ENCODE peak calls at places on chromosome 1, in nine cellular contexts. P is fibroblast of lung, H is BE2C, I is NB4, J is fibroblast of pulmonary artery, K is keratinocyte, Z is upper lobe of right lung, Y is sigmoid colon, U is HFF-Myc. Q is an unnamed sample.

GRCh38 chr1:93779540-93780121 is 98.0 kb upstream of the BCAR3 start:
- DNase-seq in P (peak; percentile 57), H (no peak), I (no peak), J (peak; percentile 95), K (peak; percentile 98), Z (no peak), Y (no peak), U (peak; percentile 67), Q (no peak)

GRCh38 chr1:26827663-26828062 is 1.2 kb downstream of the ZDHHC18 start:
- DNase-seq in P (no peak), H (no peak), I (no peak), J (no peak), K (no peak), Z (no peak), Y (no peak), U (no peak), Q (no peak)

GRCh38 chr1:238089615-238090014 is 198.9 kb upstream of the ZP4 start:
- DNase-seq in P (no peak), H (no peak), I (no peak), J (no peak), K (no peak), Z (no peak), Y (no peak), U (no peak), Q (no peak)

GRCh38 chr1:167821969-167822685 is 91.8 kb downstream of the ADCY10 start:
- DNase-seq in P (no peak), H (no peak), I (no peak), J (peak; percentile 35), K (no peak), Z (no peak), Y (no peak), U (no peak), Q (no peak)

GRCh38 chr1:157893681-157894080 is 52.1 kb upstream of the CD5L start:
- DNase-seq in P (no peak), H (no peak), I (no peak), J (no peak), K (no peak), Z (no peak), Y (no peak), U (no peak), Q (no peak)

GRCh38 chr1:174008979-174009378 is 13.2 kb downstream of the RC3H1 start:
- DNase-seq in P (no peak), H (no peak), I (peak; percentile 81), J (no peak), K (no peak), Z (no peak), Y (no peak), U (no peak), Q (no peak)

GRCh38 chr1:18907914-18908845 is 5.8 kb upstream of the ALDH4A1 start:
- DNase-seq in P (no peak), H (no peak), I (peak; percentile 86), J (no peak), K (no peak), Z (no peak), Y (no peak), U (no peak), Q (peak; percentile 86)

GRCh38 chr1:118483245-118484006 is 298.4 kb upstream of the SPAG17 start:
- DNase-seq in P (no peak), H (no peak), I (no peak), J (no peak), K (no peak), Z (no peak), Y (no peak), U (no peak), Q (no peak)

GRCh38 chr1:157758018-157758417 is 18.9 kb downstream of the FCRL2 start:
- DNase-seq in P (no peak), H (no peak), I (no peak), J (no peak), K (no peak), Z (no peak), Y (no peak), U (no peak), Q (no peak)

GRCh38 chr1:212794561-212795014 is 2.9 kb downstream of the TATDN3 start:
- DNase-seq in P (no peak), H (no peak), I (peak; percentile 88), J (peak; percentile 50), K (no peak), Z (no peak), Y (no peak), U (no peak), Q (no peak)

GRCh38 chr1:205246426-205247119 is 18.8 kb downstream of the TMCC2 start:
- DNase-seq in P (no peak), H (no peak), I (no peak), J (no peak), K (no peak), Z (peak; percentile 34), Y (peak; percentile 33), U (no peak), Q (no peak)

GRCh38 chr1:107590895-107591622 is 373.9 kb downstream of the VAV3 start:
- DNase-seq in P (no peak), H (no peak), I (peak; percentile 1), J (no peak), K (no peak), Z (no peak), Y (no peak), U (no peak), Q (no peak)

GRCh38 chr1:5379176-5379759 is 613.0 kb downstream of the NPHP4 start:
- DNase-seq in P (no peak), H (no peak), I (no peak), J (no peak), K (no peak), Z (no peak), Y (peak; percentile 33), U (no peak), Q (no peak)

GRCh38 chr1:5374176-5374575 is 618.0 kb downstream of the NPHP4 start:
- DNase-seq in P (no peak), H (no peak), I (no peak), J (no peak), K (no peak), Z (no peak), Y (peak; percentile 14), U (no peak), Q (no peak)

GRCh38 chr1:5373281-5373680 is 618.9 kb downstream of the NPHP4 start:
- DNase-seq in P (no peak), H (no peak), I (no peak), J (no peak), K (no peak), Z (no peak), Y (peak; percentile 19), U (no peak), Q (no peak)

GRCh38 chr1:5376538-5377247 is 615.5 kb downstream of the NPHP4 start:
- DNase-seq in P (no peak), H (no peak), I (no peak), J (no peak), K (no peak), Z (no peak), Y (peak; percentile 46), U (no peak), Q (no peak)

GRCh38 chr1:5375437-5375836 is 616.8 kb downstream of the NPHP4 start:
- DNase-seq in P (no peak), H (no peak), I (no peak), J (no peak), K (no peak), Z (no peak), Y (peak; percentile 39), U (no peak), Q (no peak)
- H3K4me3 ChIP-seq in P (no peak overlapping the region), H (no peak overlapping the region), I (no peak overlapping the region), J (no peak overlapping the region), K (no peak overlapping the region), Z (no peak overlapping the region), Y (no peak overlapping the region), U (no peak overlapping the region), Q (no peak overlapping the region)

GRCh38 chr1:38037481-38037939 is 9.1 kb downstream of the POU3F1 start:
- DNase-seq in P (no peak), H (peak; percentile 32), I (peak; percentile 35), J (peak; percentile 50), K (no peak), Z (peak; percentile 49), Y (no peak), U (no peak), Q (no peak)
- TF ChIP-seq CTCF in P (peak; percentile 23), H (peak; percentile 45), I (peak; percentile 40), J (peak; percentile 28), K (peak; percentile 34), Z (peak; percentile 23), Y (no peak), U (peak; percentile 37), Q (no peak)

GRCh38 chr1:236688705-236689104 is 2.4 kb downstream of the ACTN2 start:
- DNase-seq in P (no peak), H (no peak), I (no peak), J (no peak), K (no peak), Z (no peak), Y (no peak), U (no peak), Q (no peak)

GRCh38 chr1:236692128-236692527 is 5.8 kb downstream of the ACTN2 start:
- DNase-seq in P (no peak), H (no peak), I (no peak), J (no peak), K (no peak), Z (no peak), Y (no peak), U (no peak), Q (no peak)

GRCh38 chr1:236691348-236691747 is 5.0 kb downstream of the ACTN2 start:
- DNase-seq in P (no peak), H (no peak), I (no peak), J (no peak), K (no peak), Z (no peak), Y (no peak), U (no peak), Q (no peak)

GRCh38 chr1:236687273-236687672 is 974 bp downstream of the ACTN2 start:
- DNase-seq in P (no peak), H (no peak), I (no peak), J (no peak), K (no peak), Z (no peak), Y (no peak), U (no peak), Q (no peak)

DNA sequence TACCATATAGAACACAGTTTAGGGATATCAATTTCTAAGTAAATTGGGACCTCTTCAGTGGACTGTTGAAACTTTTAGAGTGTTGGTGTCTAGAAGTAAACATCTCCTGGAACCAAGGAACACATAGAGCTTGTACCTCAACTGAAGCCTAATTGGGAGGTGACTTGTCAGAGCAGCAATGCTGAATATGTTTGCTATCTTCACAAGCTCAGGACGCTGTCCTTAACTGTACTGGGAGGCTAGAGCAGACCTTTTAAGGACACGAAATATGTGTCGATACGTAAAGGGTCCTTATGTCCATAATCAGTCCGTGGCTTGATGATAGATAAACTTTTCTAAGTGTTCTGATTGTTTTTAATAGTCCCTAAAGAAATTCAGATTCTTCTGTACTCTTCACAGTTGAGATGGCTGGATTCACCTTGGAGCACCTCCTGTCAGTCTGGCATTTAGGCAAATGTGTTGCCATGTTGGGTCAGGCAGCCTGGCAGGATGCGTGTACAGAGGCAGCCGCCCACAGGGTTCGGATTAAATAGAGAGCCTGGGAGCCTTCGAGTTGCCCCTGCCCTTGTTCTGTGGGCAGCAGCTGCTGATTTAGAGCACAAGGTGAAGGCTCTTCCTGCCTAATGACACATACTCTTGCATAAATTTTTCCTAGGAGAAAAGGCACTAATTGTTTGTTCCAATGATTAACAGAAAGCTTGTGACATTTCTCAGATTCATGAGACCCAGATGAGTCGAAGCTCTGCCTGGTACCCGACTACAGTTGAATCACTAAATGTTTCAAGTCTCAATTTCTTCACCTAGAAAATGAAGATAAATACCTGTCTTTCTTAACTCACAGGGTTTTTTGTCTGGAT is 3.6 kb downstream of the ACTN2 start:
- DNase-seq in P (no peak), H (no peak), I (no peak), J (no peak), K (no peak), Z (no peak), Y (no peak), U (no peak), Q (no peak)
- H3K4me3 ChIP-seq in P (no peak overlapping the region), H (no peak overlapping the region), I (no peak overlapping the region), J (no peak overlapping the region), K (no peak overlapping the region), Z (no peak overlapping the region), Y (no peak overlapping the region), U (no peak overlapping the region), Q (no peak overlapping the region)

GRCh38 chr1:246923482-246923881 is 8.3 kb downstream of the AHCTF1 start:
- DNase-seq in P (no peak), H (no peak), I (no peak), J (no peak), K (no peak), Z (no peak), Y (no peak), U (no peak), Q (no peak)
- TF ChIP-seq CTCF in P (no peak), H (no peak), I (no peak), J (no peak), K (no peak), Z (no peak), Y (no peak), U (no peak), Q (no peak)

Q was measured in left lung.